ENCODE peak calls at places on chromosomes 6 and 20, in eight cellular contexts. J is osteoblast, N is adrenal gland, A is GM13976, K is kidney, H is cardiac muscle cell, W is IMR-90, P is choroid plexus epithelial cell. Y is an unnamed sample.

GRCh38 chr6:31727034-31727716 is 1.9 kb downstream of the DDAH2 start:
- DNase-seq in J (peak), N (peak), A (peak), K (peak), H (no peak), W (no peak), P (no peak), Y (no peak)

GRCh38 chr6:135701426-135701825 is 150.1 kb upstream of the PDE7B start:
- DNase-seq in J (no peak), N (no peak), A (no peak), K (no peak), H (no peak), W (no peak), P (no peak), Y (no peak)

GRCh38 chr20:39109933-39110818 is 148.0 kb downstream of the DHX35 start:
- DNase-seq in J (no peak), N (no peak), A (no peak), K (no peak), H (no peak), W (no peak), P (no peak), Y (no peak)

GRCh38 chr20:3778976-3779375 is 2.3 kb downstream of the SPEF1 start:
- DNase-seq in J (peak), N (no peak), A (no peak), K (peak), H (no peak), W (no peak), P (no peak), Y (no peak)

GRCh38 chr6:31586596-31586995 is 519 bp downstream of the LST1 start:
- DNase-seq in J (no peak), N (no peak), A (no peak), K (no peak), H (no peak), W (no peak), P (no peak), Y (no peak)

GRCh38 chr6:37524025-37524647 is 24.4 kb upstream of the CCDC167 start:
- DNase-seq in J (peak), N (no peak), A (no peak), K (no peak), H (no peak), W (peak), P (peak), Y (no peak)

GRCh38 chr6:112979830-112980229 is 632.7 kb downstream of the RFPL4B start:
- DNase-seq in J (no peak), N (no peak), A (no peak), K (no peak), H (no peak), W (no peak), P (peak), Y (no peak)

GRCh38 chr6:35477551-35478179 is 9.5 kb downstream of the RPL10A start:
- DNase-seq in J (peak), N (no peak), A (no peak), K (no peak), H (no peak), W (no peak), P (no peak), Y (no peak)

GRCh38 chr6:88612631-88613030 is 350.8 kb downstream of the RNGTT start:
- DNase-seq in J (no peak), N (no peak), A (no peak), K (no peak), H (no peak), W (no peak), P (no peak), Y (no peak)

GRCh38 chr6:50709366-50709734 is 4.0 kb upstream of the TFAP2D start:
- DNase-seq in J (no peak), N (no peak), A (no peak), K (no peak), H (no peak), W (no peak), P (no peak), Y (no peak)

GRCh38 chr6:169868458-169868857 is 117.0 kb downstream of the ERMARD start:
- DNase-seq in J (no peak), N (no peak), A (peak), K (peak), H (no peak), W (no peak), P (peak), Y (no peak)

GRCh38 chr6:74735304-74735703 is 470.5 kb downstream of the COL12A1 start:
- DNase-seq in J (peak), N (no peak), A (no peak), K (no peak), H (no peak), W (peak), P (peak), Y (peak)

GRCh38 chr6:96836579-96837137 is 619 bp downstream of the GPR63 start:
- DNase-seq in J (no peak), N (no peak), A (no peak), K (no peak), H (peak), W (peak), P (peak), Y (no peak)

GRCh38 chr20:37911838-37912273 is 8.9 kb downstream of the VSTM2L start:
- DNase-seq in J (peak), N (peak), A (peak), K (no peak), H (no peak), W (peak), P (peak), Y (peak)

GRCh38 chr6:41467627-41468404 is 78.4 kb upstream of the FOXP4 start:
- DNase-seq in J (no peak), N (no peak), A (no peak), K (no peak), H (no peak), W (no peak), P (no peak), Y (no peak)

GRCh38 chr20:1383621-1384404 is 9.0 kb downstream of the FKBP1A start:
- DNase-seq in J (no peak), N (peak), A (no peak), K (no peak), H (no peak), W (no peak), P (no peak), Y (no peak)

GRCh38 chr20:57988828-57989227 is 239.6 kb downstream of the ANKRD60 start:
- DNase-seq in J (no peak), N (no peak), A (no peak), K (no peak), H (no peak), W (no peak), P (no peak), Y (no peak)

GRCh38 chr20:11222243-11222642 is 548.4 kb upstream of the JAG1 start:
- DNase-seq in J (no peak), N (no peak), A (no peak), K (no peak), H (no peak), W (no peak), P (no peak), Y (no peak)

GRCh38 chr6:151092561-151092960 is 147.2 kb upstream of the AKAP12 start:
- DNase-seq in J (no peak), N (peak), A (no peak), K (no peak), H (no peak), W (no peak), P (no peak), Y (no peak)

GRCh38 chr20:37693629-37694626 is at the start of gene CTNNBL1:
- DNase-seq in J (peak), N (peak), A (peak), K (peak), H (peak), W (peak), P (peak), Y (peak)

GRCh38 chr20:48577557-48577956 is 250.2 kb downstream of the PREX1 start:
- DNase-seq in J (no peak), N (no peak), A (no peak), K (no peak), H (no peak), W (no peak), P (no peak), Y (no peak)

GRCh38 chr6:10413850-10414765 is 766 bp downstream of the TFAP2A start:
- DNase-seq in J (peak), N (no peak), A (no peak), K (no peak), H (no peak), W (no peak), P (no peak), Y (no peak)
- TF ChIP-seq CTCF in J (no peak), N (no peak), A (no peak), K (no peak), H (peak), W (no peak), P (no peak), Y (peak)

GRCh38 chr6:82257088-82257774 is 9.7 kb upstream of the IBTK start:
- DNase-seq in J (no peak), N (no peak), A (no peak), K (no peak), H (no peak), W (no peak), P (no peak), Y (no peak)
- TF ChIP-seq CTCF in J (peak), N (no peak), A (no peak), K (no peak), H (peak), W (no peak), P (peak), Y (no peak)

GRCh38 chr6:165744515-165745228 is 81.6 kb upstream of the PDE10A start:
- DNase-seq in J (no peak), N (no peak), A (no peak), K (no peak), H (no peak), W (peak), P (peak), Y (no peak)

GRCh38 chr6:165747963-165748362 is 84.9 kb upstream of the PDE10A start:
- DNase-seq in J (no peak), N (no peak), A (no peak), K (no peak), H (no peak), W (no peak), P (no peak), Y (no peak)

GRCh38 chr6:165743366-165743898 is 80.4 kb upstream of the PDE10A start:
- DNase-seq in J (no peak), N (no peak), A (no peak), K (no peak), H (no peak), W (no peak), P (no peak), Y (no peak)

GRCh38 chr6:165746331-165746730 is 83.3 kb upstream of the PDE10A start:
- DNase-seq in J (no peak), N (no peak), A (no peak), K (no peak), H (no peak), W (no peak), P (no peak), Y (no peak)

GRCh38 chr6:165745492-165745891 is 82.5 kb upstream of the PDE10A start:
- DNase-seq in J (no peak), N (no peak), A (no peak), K (no peak), H (no peak), W (no peak), P (no peak), Y (no peak)
- TF ChIP-seq CTCF in J (no peak), N (no peak), A (no peak), K (no peak), H (no peak), W (no peak), P (no peak), Y (no peak)

DNA sequence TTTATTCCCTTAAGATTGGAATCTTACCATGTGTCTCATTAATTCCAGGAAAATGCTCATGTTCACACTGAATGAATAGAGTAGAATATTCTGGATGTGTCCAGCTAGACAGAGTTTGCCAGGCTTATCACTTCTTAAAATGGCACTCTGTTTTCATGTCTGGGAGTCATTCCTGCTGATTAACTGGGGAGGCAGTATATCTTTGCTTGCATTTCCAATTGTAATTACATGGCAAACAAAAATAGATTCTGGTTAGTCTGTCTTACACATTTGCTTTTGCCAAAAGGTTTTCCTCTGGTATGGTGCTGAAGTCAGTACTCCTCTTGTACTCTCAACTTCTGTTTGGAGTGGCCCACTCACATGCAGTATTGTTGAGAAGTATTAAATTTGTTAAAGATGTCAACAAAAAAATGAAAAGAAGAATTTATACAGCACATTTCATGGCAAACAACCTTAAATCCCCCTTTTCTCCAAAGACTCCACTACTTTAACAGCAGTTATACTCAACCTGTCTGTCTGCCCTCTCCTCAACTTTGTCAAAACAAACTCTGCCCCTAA is 70.2 kb downstream of the TENT5A start:
- DNase-seq in J (no peak), N (no peak), A (no peak), K (no peak), H (no peak), W (no peak), P (no peak), Y (no peak)
- TF ChIP-seq CTCF in J (no peak), N (no peak), A (no peak), K (no peak), H (no peak), W (no peak), P (no peak), Y (no peak)

GRCh38 chr6:2917065-2917464 is 14.0 kb upstream of the SERPINB9 start:
- DNase-seq in J (no peak), N (no peak), A (no peak), K (no peak), H (no peak), W (no peak), P (no peak), Y (no peak)
- TF ChIP-seq CTCF in J (no peak), N (no peak), A (no peak), K (no peak), H (no peak), W (no peak), P (peak), Y (no peak)

GRCh38 chr20:40506567-40506966 is 182.5 kb downstream of the MAFB start:
- DNase-seq in J (peak), N (peak), A (no peak), K (peak), H (no peak), W (peak), P (peak), Y (peak)
- TF ChIP-seq CTCF in J (peak), N (no peak), A (no peak), K (no peak), H (no peak), W (no peak), P (peak), Y (peak)

GRCh38 chr6:131367206-131367873 is 205.7 kb upstream of the ARG1 start:
- DNase-seq in J (no peak), N (no peak), A (no peak), K (no peak), H (no peak), W (no peak), P (no peak), Y (no peak)

GRCh38 chr6:131362696-131363095 is 210.3 kb upstream of the ARG1 start:
- DNase-seq in J (no peak), N (no peak), A (no peak), K (no peak), H (no peak), W (no peak), P (no peak), Y (no peak)

GRCh38 chr6:131366223-131366622 is 206.8 kb upstream of the ARG1 start:
- DNase-seq in J (no peak), N (no peak), A (no peak), K (no peak), H (no peak), W (no peak), P (no peak), Y (no peak)

GRCh38 chr6:131372535-131372934 is 200.5 kb upstream of the ARG1 start:
- DNase-seq in J (peak), N (no peak), A (no peak), K (no peak), H (no peak), W (no peak), P (peak), Y (no peak)

GRCh38 chr6:131368077-131368911 is 204.7 kb upstream of the ARG1 start:
- DNase-seq in J (peak), N (peak), A (peak), K (no peak), H (no peak), W (no peak), P (peak), Y (peak)
- TF ChIP-seq CTCF in J (peak), N (no peak), A (no peak), K (no peak), H (no peak), W (no peak), P (peak), Y (peak)

GRCh38 chr6:52994031-52994788 is 874 bp downstream of the GSTA4 start:
- DNase-seq in J (no peak), N (peak), A (no peak), K (no peak), H (peak), W (peak), P (peak), Y (no peak)

GRCh38 chr6:52992980-52993379 is 2.1 kb downstream of the GSTA4 start:
- DNase-seq in J (no peak), N (no peak), A (no peak), K (no peak), H (no peak), W (peak), P (peak), Y (no peak)

GRCh38 chr6:52994789-52995078 is 350 bp downstream of the GSTA4 start:
- DNase-seq in J (no peak), N (peak), A (no peak), K (peak), H (peak), W (peak), P (no peak), Y (no peak)

GRCh38 chr6:52995913-52996685 is 1.0 kb upstream of the GSTA4 start:
- DNase-seq in J (no peak), N (peak), A (no peak), K (peak), H (peak), W (peak), P (peak), Y (no peak)

DNA sequence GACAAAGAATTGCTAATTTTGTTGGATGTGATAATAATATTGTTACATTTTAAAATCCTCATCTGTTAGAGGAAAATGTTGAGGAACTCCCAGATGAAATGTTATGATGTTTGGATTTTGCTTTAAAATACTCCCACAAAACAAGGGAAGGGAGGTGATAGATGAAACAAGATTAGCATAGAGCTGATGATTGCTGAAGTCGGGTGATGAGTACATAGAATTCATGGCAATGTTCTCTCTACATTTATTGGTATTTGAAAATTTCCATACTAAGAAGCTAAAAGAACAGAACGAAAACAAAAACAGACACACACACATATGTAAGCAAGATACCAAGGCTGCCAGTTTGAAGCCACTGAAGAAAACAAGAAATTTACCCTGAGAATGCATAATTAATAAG is 1.6 kb downstream of the GSTA4 start:
- DNase-seq in J (no peak), N (no peak), A (no peak), K (no peak), H (no peak), W (no peak), P (peak), Y (no peak)
- TF ChIP-seq CTCF in J (no peak), N (no peak), A (no peak), K (no peak), H (no peak), W (no peak), P (no peak), Y (no peak)

GRCh38 chr6:29919506-29919905 is 22.8 kb upstream of the HLA-A start:
- DNase-seq in J (no peak), N (no peak), A (no peak), K (no peak), H (no peak), W (no peak), P (no peak), Y (no peak)
- TF ChIP-seq CTCF in J (no peak), N (no peak), A (no peak), K (no peak), H (no peak), W (no peak), P (no peak), Y (no peak)

GRCh38 chr6:27757307-27757706 is 154.9 kb downstream of the OR2B2 start:
- DNase-seq in J (peak), N (no peak), A (peak), K (peak), H (no peak), W (no peak), P (no peak), Y (no peak)
- TF ChIP-seq CTCF in J (no peak), N (no peak), A (no peak), K (no peak), H (no peak), W (no peak), P (peak), Y (no peak)

Y was measured in AG09319.